ENCODE peak calls at places on chromosomes 12 and 14, in seven cellular contexts. L is activated T-helper 1 cell treated with Interleukin-2 at 50 U/mL for 16 hours; C is activated T-cell treated with anti-CD3 and anti-CD28 coated beads, Interleukin-2, amount 50 U/mL, for 72 hours; F is stimulated activated CD8-positive, alpha-beta memory T cell treated with anti-CD3 and anti-CD28 coated beads, Interleukin-12 subunit alpha, Interleukin-12 subunit beta, amount 100 ng/mL, for 4 hours; Z is H9; B is nephron progenitor cell; G is stimulated activated CD4-positive, alpha-beta T cell treated with anti-CD3 and anti-CD28 coated beads, Interleukin-12 subunit alpha, Interleukin-12 subunit beta, amount 100 ng/mL, for 24 hours. A is an unnamed sample.

GRCh38 chr12:69290545-69291277 is 51.3 kb downstream of the CPSF6 start:
- DNase-seq in L (peak; percentile 63), C (peak; percentile 83), F (peak; percentile 36), Z (peak; percentile 94), B (peak; percentile 84), G (peak; percentile 51), A (no peak)

GRCh38 chr12:71661977-71662522 is 1.6 kb downstream of the ZFC3H1 start:
- DNase-seq in L (no peak), C (no peak), F (no peak), Z (no peak), B (no peak), G (no peak), A (no peak)

GRCh38 chr12:118061011-118061875 is at the start of gene WSB2:
- DNase-seq in L (peak; percentile 34), C (peak; percentile 68), F (peak; percentile 58), Z (peak; percentile 59), B (peak; percentile 75), G (no peak), A (no peak)

GRCh38 chr14:95701846-95702221 is 12.1 kb downstream of the TCL1A start:
- DNase-seq in L (no peak), C (no peak), F (no peak), Z (no peak), B (no peak), G (no peak), A (no peak)

GRCh38 chr12:87982208-87982607 is 47.0 kb downstream of the C12orf50 start:
- DNase-seq in L (no peak), C (no peak), F (no peak), Z (no peak), B (no peak), G (no peak), A (no peak)

GRCh38 chr12:106602071-106602470 is 19.3 kb downstream of the RFX4 start:
- DNase-seq in L (no peak), C (no peak), F (no peak), Z (no peak), B (no peak), G (no peak), A (no peak)

GRCh38 chr12:61487728-61488127 is 772.5 kb upstream of the USP15 start:
- DNase-seq in L (no peak), C (no peak), F (no peak), Z (no peak), B (no peak), G (no peak), A (no peak)

GRCh38 chr14:105281354-105282097 is 19.3 kb downstream of the BRF1 start:
- DNase-seq in L (no peak), C (no peak), F (no peak), Z (no peak), B (peak; percentile 38), G (no peak), A (no peak)

GRCh38 chr12:89117448-89118034 is 234.8 kb downstream of the DUSP6 start:
- DNase-seq in L (no peak), C (no peak), F (no peak), Z (no peak), B (no peak), G (no peak), A (no peak)

A was measured in vagina.